ENCODE peak calls at places on chromosomes 5 and 9, in four cellular contexts. One of them, this sample, is unnamed.

GRCh38 chr9:33381231-33381791 is 21.1 kb downstream of the AQP7 start:
- DNase-seq in K562: no peak
- DNase-seq in WTC11: peak; percentile 87
- DNase-seq in HepG2: peak; percentile 57
- DNase-seq in this sample: no peak

GRCh38 chr5:142748568-142749249 is 21.5 kb upstream of the ARHGAP26 start:
- DNase-seq in K562: peak; percentile 23
- DNase-seq in WTC11: peak; percentile 53
- DNase-seq in HepG2: peak; percentile 42
- DNase-seq in this sample: no peak

GRCh38 chr5:33852327-33852726 is 39.5 kb downstream of the ADAMTS12 start:
- DNase-seq in K562: no peak
- DNase-seq in WTC11: no peak
- DNase-seq in HepG2: no peak
- DNase-seq in this sample: no peak

GRCh38 chr5:136560111-136560510 is 194.8 kb upstream of the TRPC7 start:
- DNase-seq in K562: no peak
- DNase-seq in WTC11: no peak
- DNase-seq in HepG2: no peak
- DNase-seq in this sample: no peak

GRCh38 chr5:140076142-140076541 is 33.0 kb upstream of the NRG2 start:
- DNase-seq in K562: no peak
- DNase-seq in WTC11: no peak
- DNase-seq in HepG2: no peak
- DNase-seq in this sample: no peak

GRCh38 chr5:123949807-123950206 is 437.8 kb downstream of the CSNK1G3 start:
- DNase-seq in K562: no peak
- DNase-seq in WTC11: no peak
- DNase-seq in HepG2: no peak
- DNase-seq in this sample: no peak

GRCh38 chr5:154696891-154697290 is 58.3 kb upstream of the LARP1 start:
- DNase-seq in K562: no peak
- DNase-seq in WTC11: no peak
- DNase-seq in HepG2: peak; percentile 24
- DNase-seq in this sample: no peak

GRCh38 chr9:113854310-113854709 is 21.8 kb upstream of the ZNF618 start:
- DNase-seq in K562: no peak
- DNase-seq in WTC11: no peak
- DNase-seq in HepG2: no peak
- DNase-seq in this sample: no peak

GRCh38 chr9:25681270-25681669 is 3.0 kb upstream of the TUSC1 start:
- DNase-seq in K562: no peak
- DNase-seq in WTC11: no peak
- DNase-seq in HepG2: no peak
- DNase-seq in this sample: no peak

GRCh38 chr5:55633574-55634203 is 78.4 kb downstream of the SLC38A9 start:
- DNase-seq in K562: no peak
- DNase-seq in WTC11: no peak
- DNase-seq in HepG2: no peak
- DNase-seq in this sample: no peak

GRCh38 chr9:129574911-129575574 is 45.9 kb downstream of the C9orf50 start:
- DNase-seq in K562: no peak
- DNase-seq in WTC11: no peak
- DNase-seq in HepG2: no peak
- DNase-seq in this sample: no peak

GRCh38 chr5:84259221-84260045 is 125.2 kb downstream of the EDIL3 start:
- DNase-seq in K562: no peak
- DNase-seq in WTC11: no peak
- DNase-seq in HepG2: no peak
- DNase-seq in this sample: no peak

GRCh38 chr9:99224445-99224844 is 2.4 kb downstream of the SEC61B start:
- DNase-seq in K562: no peak
- DNase-seq in WTC11: no peak
- DNase-seq in HepG2: no peak
- DNase-seq in this sample: no peak

GRCh38 chr5:102296229-102296817 is at the start of gene SLCO4C1:
- DNase-seq in K562: peak; percentile 11
- DNase-seq in WTC11: peak; percentile 98
- DNase-seq in HepG2: peak; percentile 70
- DNase-seq in this sample: peak; percentile 78
- TF ChIP-seq NR3C1 in K562: no peak
- TF ChIP-seq NR3C1 in WTC11: no peak
- TF ChIP-seq NR3C1 in HepG2: no peak
- TF ChIP-seq NR3C1 in this sample: no peak

DNA sequence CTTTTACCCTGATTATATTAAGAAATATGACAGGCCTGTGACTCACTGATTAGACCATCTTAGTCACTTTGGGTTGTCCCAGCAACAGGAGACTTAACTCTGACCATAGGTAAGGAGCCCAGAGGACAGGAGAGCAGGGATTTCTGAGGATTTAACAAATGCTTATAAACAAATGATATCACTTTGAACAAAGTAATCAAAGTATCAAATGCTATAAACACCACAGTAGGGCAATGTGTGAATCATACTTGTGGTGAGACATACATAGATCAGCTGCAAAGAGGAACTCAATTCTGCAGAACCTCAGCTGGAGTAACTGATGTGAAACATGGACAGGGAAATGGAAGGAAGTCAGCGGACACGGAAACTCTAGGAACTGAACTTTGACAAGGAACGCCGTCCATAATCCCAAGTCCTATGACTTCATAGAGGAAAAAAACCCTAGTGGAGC is 190.6 kb upstream of the MSX2 start:
- DNase-seq in K562: no peak
- DNase-seq in WTC11: no peak
- DNase-seq in HepG2: no peak
- DNase-seq in this sample: peak; percentile 50
- TF ChIP-seq NR3C1 in K562: no peak
- TF ChIP-seq NR3C1 in WTC11: no peak
- TF ChIP-seq NR3C1 in HepG2: no peak
- TF ChIP-seq NR3C1 in this sample: no peak

DNA sequence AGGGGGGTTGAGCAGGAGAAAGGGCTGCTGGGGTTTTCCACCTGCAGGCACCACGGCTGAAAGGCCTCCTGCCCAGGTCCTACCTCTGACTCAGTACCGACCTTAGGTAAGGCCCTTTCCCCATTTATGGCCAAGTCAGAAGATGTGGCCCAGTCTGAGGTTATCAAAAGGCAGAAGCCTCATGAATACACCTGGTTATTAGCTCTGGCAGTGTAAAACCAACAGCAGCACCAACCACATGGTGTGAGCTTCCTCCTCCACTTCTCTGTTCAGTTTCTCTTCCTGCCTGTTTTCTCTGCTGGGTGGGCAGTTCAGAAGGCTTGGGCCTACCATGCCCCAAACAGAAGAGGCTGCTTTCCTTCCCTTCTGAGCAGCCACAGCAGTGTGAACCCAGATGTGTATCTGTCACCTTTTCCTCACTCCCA is 86.9 kb downstream of the UGCG start:
- DNase-seq in K562: no peak
- DNase-seq in WTC11: no peak
- DNase-seq in HepG2: no peak
- DNase-seq in this sample: no peak
- TF ChIP-seq NR3C1 in K562: no peak
- TF ChIP-seq NR3C1 in WTC11: no peak
- TF ChIP-seq NR3C1 in HepG2: no peak
- TF ChIP-seq NR3C1 in this sample: no peak

GRCh38 chr5:176938472-176938871 is 39.3 kb upstream of the HK3 start:
- DNase-seq in K562: no peak
- DNase-seq in WTC11: no peak
- DNase-seq in HepG2: no peak
- DNase-seq in this sample: no peak

GRCh38 chr5:176948458-176948857 is 49.3 kb upstream of the HK3 start:
- DNase-seq in K562: no peak
- DNase-seq in WTC11: no peak
- DNase-seq in HepG2: no peak
- DNase-seq in this sample: no peak

GRCh38 chr5:176944276-176944675 is 45.1 kb upstream of the HK3 start:
- DNase-seq in K562: no peak
- DNase-seq in WTC11: no peak
- DNase-seq in HepG2: no peak
- DNase-seq in this sample: no peak

GRCh38 chr5:176947847-176948246 is 48.7 kb upstream of the HK3 start:
- DNase-seq in K562: no peak
- DNase-seq in WTC11: no peak
- DNase-seq in HepG2: no peak
- DNase-seq in this sample: no peak

GRCh38 chr5:176943816-176944215 is 44.7 kb upstream of the HK3 start:
- DNase-seq in K562: no peak
- DNase-seq in WTC11: no peak
- DNase-seq in HepG2: no peak
- DNase-seq in this sample: no peak
- TF ChIP-seq NR3C1 in K562: no peak
- TF ChIP-seq NR3C1 in WTC11: no peak
- TF ChIP-seq NR3C1 in HepG2: no peak
- TF ChIP-seq NR3C1 in this sample: no peak

DNA sequence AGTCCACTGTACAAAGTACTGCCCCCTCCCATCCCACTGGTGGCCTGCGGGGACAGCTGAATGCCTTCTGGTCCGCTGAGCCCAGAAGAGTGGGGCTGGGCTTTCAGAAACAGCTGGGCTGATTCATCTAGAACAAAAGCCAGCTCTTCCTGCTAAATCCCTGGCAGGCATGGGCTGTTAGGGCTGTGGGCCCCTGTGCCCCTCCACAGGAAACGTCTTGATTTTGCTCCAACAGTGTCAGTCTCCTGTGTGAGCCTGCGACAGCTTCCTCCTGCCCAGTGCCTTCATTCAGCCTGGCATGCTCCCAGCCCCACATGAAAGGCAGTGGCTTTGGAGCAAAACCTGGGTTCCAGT is 6.9 kb upstream of the GSN start:
- DNase-seq in K562: no peak
- DNase-seq in WTC11: no peak
- DNase-seq in HepG2: no peak
- DNase-seq in this sample: no peak
- TF ChIP-seq NR3C1 in K562: no peak
- TF ChIP-seq NR3C1 in WTC11: no peak
- TF ChIP-seq NR3C1 in HepG2: no peak
- TF ChIP-seq NR3C1 in this sample: no peak

GRCh38 chr5:111254613-111255012 is 30.4 kb downstream of the CAMK4 start:
- DNase-seq in K562: no peak
- DNase-seq in WTC11: no peak
- DNase-seq in HepG2: no peak
- DNase-seq in this sample: no peak

GRCh38 chr5:111248571-111248970 is 24.4 kb downstream of the CAMK4 start:
- DNase-seq in K562: no peak
- DNase-seq in WTC11: no peak
- DNase-seq in HepG2: no peak
- DNase-seq in this sample: no peak

GRCh38 chr5:111251941-111252340 is 27.8 kb downstream of the CAMK4 start:
- DNase-seq in K562: no peak
- DNase-seq in WTC11: no peak
- DNase-seq in HepG2: no peak
- DNase-seq in this sample: no peak

GRCh38 chr5:111256128-111256527 is 31.9 kb downstream of the CAMK4 start:
- DNase-seq in K562: no peak
- DNase-seq in WTC11: no peak
- DNase-seq in HepG2: no peak
- DNase-seq in this sample: no peak

GRCh38 chr5:111252799-111253564 is 28.8 kb downstream of the CAMK4 start:
- DNase-seq in K562: no peak
- DNase-seq in WTC11: no peak
- DNase-seq in HepG2: no peak
- DNase-seq in this sample: no peak
- TF ChIP-seq NR3C1 in K562: no peak
- TF ChIP-seq NR3C1 in WTC11: no peak
- TF ChIP-seq NR3C1 in HepG2: no peak
- TF ChIP-seq NR3C1 in this sample: no peak

DNA sequence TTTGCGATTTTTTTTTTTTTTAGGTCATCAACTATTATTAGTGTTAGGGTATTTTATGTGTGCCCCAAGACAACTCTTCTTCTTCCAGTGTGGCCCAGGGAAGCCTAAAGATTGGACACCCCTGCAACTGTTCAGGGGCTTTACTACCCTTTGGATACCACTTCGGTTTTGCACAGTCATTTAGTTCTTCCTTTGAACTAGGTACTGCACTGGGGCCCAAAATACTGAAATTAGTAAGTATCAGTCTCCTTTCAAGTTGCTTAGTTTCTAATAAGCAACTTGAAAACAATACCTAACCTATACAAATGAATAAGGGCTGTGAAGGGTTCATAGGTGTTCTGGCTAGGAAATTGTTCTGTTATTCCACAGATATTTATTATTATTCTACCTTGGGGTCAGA is 45.3 kb downstream of the CWC27 start:
- DNase-seq in K562: no peak
- DNase-seq in WTC11: no peak
- DNase-seq in HepG2: no peak
- DNase-seq in this sample: no peak
- TF ChIP-seq NR3C1 in K562: no peak
- TF ChIP-seq NR3C1 in WTC11: no peak
- TF ChIP-seq NR3C1 in HepG2: no peak
- TF ChIP-seq NR3C1 in this sample: no peak